ENCODE peak calls at places on chromosomes 16 and 17, in eight cellular contexts. T is T-helper 2 cell; R is PC-3; E is pulmonary artery endothelial cell; Q is ureter; Z is amniotic stem cell; I is adipocyte; X is stimulated activated CD8-positive, alpha-beta memory T cell treated with anti-CD3 and anti-CD28 coated beads, Interleukin-4, amount 100 ng/mL, for 1 hour. P is an unnamed sample.
A peak's percentile ranks its signal among the peaks of the same experiment; 100 is the strongest.

GRCh38 chr17:74859439-74860228 is at the start of gene GRIN2C:
- DNase-seq in R (no peak), T (peak; percentile 10), Z (no peak), Q (no peak), E (no peak), I (peak; percentile 55), X (no peak), P (no peak)

GRCh38 chr17:69654981-69655581 is 240.6 kb downstream of the MAP2K6 start:
- DNase-seq in Q (no peak), T (no peak), R (peak; percentile 94), E (no peak), I (peak; percentile 94), X (no peak), Z (peak; percentile 55), P (no peak)

GRCh38 chr16:50861926-50862325 is 120.0 kb downstream of the CYLD start:
- DNase-seq in T (no peak), X (no peak), E (no peak), Q (no peak), I (peak; percentile 41), R (peak; percentile 82), Z (no peak), P (no peak)

GRCh38 chr16:80527297-80527696 is 13.5 kb upstream of the DYNLRB2 start:
- DNase-seq in R (peak; percentile 68), I (peak; percentile 17), T (peak; percentile 22), Z (no peak), Q (no peak), E (peak; percentile 7), X (no peak), P (peak; percentile 24)

GRCh38 chr17:10513284-10514067 is 4.9 kb downstream of the MYH1 start:
- DNase-seq in T (no peak), Z (no peak), I (no peak), Q (no peak), X (no peak), E (no peak), R (no peak), P (no peak)

GRCh38 chr17:42270596-42270995 is 5.6 kb downstream of the STAT5B start:
- DNase-seq in T (no peak), R (no peak), I (no peak), Z (no peak), E (no peak), Q (no peak), X (no peak), P (no peak)

GRCh38 chr16:48560692-48561091 is 49.3 kb downstream of the N4BP1 start:
- DNase-seq in I (no peak), E (no peak), R (no peak), X (no peak), Q (no peak), Z (no peak), T (no peak), P (no peak)

GRCh38 chr16:86396318-86396882 is 113.9 kb upstream of the FOXF1 start:
- DNase-seq in X (no peak), R (no peak), Q (peak; percentile 65), I (peak; percentile 92), T (no peak), Z (peak; percentile 69), E (no peak), P (no peak)

GRCh38 chr17:80025796-80026195 is 9.9 kb downstream of the TBC1D16 start:
- DNase-seq in X (no peak), Z (no peak), E (no peak), T (no peak), R (no peak), I (no peak), Q (no peak), P (no peak)

GRCh38 chr16:77158293-77158692 is 32.7 kb upstream of the MON1B start:
- DNase-seq in Z (no peak), E (no peak), R (no peak), T (no peak), X (no peak), I (no peak), Q (no peak), P (no peak)